ENCODE peak calls at places on chromosomes 5 and 9, in ten cellular contexts. Q is activated naive CD8-positive, alpha-beta T cell treated with anti-CD3 and anti-CD28 coated beads, Interleukin-2, amount 50 U/mL, for 24 hours; S is CD8-positive, alpha-beta T cell; N is stimulated activated CD4-positive, alpha-beta T cell treated with anti-CD3 and anti-CD28 coated beads, Interleukin-4, amount 100 ng/mL, for 1 hour; U is tibial artery; K is activated CD4-positive, alpha-beta T cell treated with anti-CD3 and anti-CD28 coated beads, Interleukin-2, amount 10 ng/mL, durations not matched to agents 7 days and 5 days; P is HCT116; F is KBM-7; Z is HTR-8/SVneo; V is EL. R is an unnamed sample.

GRCh38 chr9:32431940-32432555 is 47.6 kb downstream of the ACO1 start:
- DNase-seq in K (peak), V (peak), U (no peak), N (peak), Q (peak), S (peak), Z (no peak), F (peak), P (peak), R (peak)

GRCh38 chr5:65722575-65723424 is 795 bp downstream of the NLN start:
- DNase-seq in Q (no peak), P (peak), K (peak), V (peak), Z (peak), U (no peak), F (peak), S (no peak), N (no peak), R (peak)

GRCh38 chr5:168057905-168058304 is 233.5 kb upstream of the WWC1 start:
- DNase-seq in Z (no peak), S (no peak), U (no peak), P (no peak), F (no peak), Q (no peak), K (no peak), N (no peak), V (no peak), R (no peak)

GRCh38 chr5:168328804-168329203 is 37.4 kb downstream of the WWC1 start:
- DNase-seq in S (no peak), Q (no peak), F (peak), U (peak), V (no peak), P (no peak), Z (no peak), N (no peak), K (no peak), R (no peak)

GRCh38 chr9:89812556-89813181 is 207.9 kb downstream of the GADD45G start:
- DNase-seq in F (no peak), N (no peak), Z (no peak), V (no peak), Q (no peak), P (no peak), U (no peak), K (no peak), S (no peak), R (no peak)

GRCh38 chr5:149452665-149453617 is 73.8 kb upstream of the IL17B start:
- DNase-seq in K (no peak), N (no peak), S (no peak), F (no peak), P (no peak), V (peak), U (peak), Z (peak), Q (no peak), R (peak)

GRCh38 chr5:44365351-44365750 is 23.9 kb downstream of the FGF10 start:
- DNase-seq in V (no peak), N (no peak), K (no peak), Q (no peak), P (no peak), U (no peak), S (no peak), Z (no peak), F (no peak), R (no peak)

GRCh38 chr5:50744761-50745160 is 78.3 kb downstream of the PARP8 start:
- DNase-seq in S (no peak), K (no peak), P (no peak), V (peak), Z (peak), Q (no peak), F (peak), U (no peak), N (no peak), R (no peak)

GRCh38 chr5:140224658-140225057 is 49.7 kb downstream of the CYSTM1 start:
- DNase-seq in Z (no peak), K (no peak), P (no peak), Q (no peak), N (no peak), U (no peak), V (no peak), S (no peak), F (no peak), R (no peak)

GRCh38 chr9:29556317-29556716 is 1983.0 kb upstream of the C9orf72 start:
- DNase-seq in F (peak), Z (no peak), Q (no peak), U (no peak), P (no peak), K (no peak), V (peak), S (no peak), N (no peak), R (peak)

GRCh38 chr9:111965566-111966019 is 69.0 kb downstream of the UGCG start:
- DNase-seq in K (no peak), Z (peak), P (peak), N (no peak), V (peak), F (no peak), Q (no peak), U (no peak), S (no peak), R (peak)

GRCh38 chr5:7015586-7016256 is 302.5 kb downstream of the TENT4A start:
- DNase-seq in P (no peak), Q (no peak), F (peak), V (no peak), K (no peak), N (no peak), Z (no peak), S (no peak), U (no peak), R (no peak)

GRCh38 chr9:113452206-113452605 is 11.3 kb upstream of the RGS3 start:
- DNase-seq in N (no peak), F (no peak), Q (no peak), S (no peak), K (no peak), P (no peak), V (no peak), Z (no peak), U (no peak), R (no peak)

GRCh38 chr5:180988011-180988410 is 635 bp upstream of the BTNL3 start:
- DNase-seq in U (no peak), K (no peak), F (no peak), P (no peak), N (no peak), V (no peak), Z (no peak), S (no peak), Q (no peak), R (no peak)

GRCh38 chr5:10635257-10635860 is 71.5 kb downstream of the ANKRD33B start:
- DNase-seq in F (peak), K (peak), V (peak), Q (peak), S (peak), U (no peak), P (peak), Z (peak), N (peak), R (peak)

GRCh38 chr5:153469423-153469822 is 21.0 kb upstream of the GRIA1 start:
- DNase-seq in S (no peak), V (no peak), Z (no peak), K (no peak), P (no peak), U (no peak), N (no peak), Q (no peak), F (no peak), R (no peak)

GRCh38 chr9:133170716-133171115 is 7.0 kb upstream of the GBGT1 start:
- DNase-seq in U (no peak), N (no peak), S (no peak), P (no peak), Q (no peak), V (no peak), F (no peak), K (no peak), Z (no peak), R (no peak)

GRCh38 chr5:83474986-83475385 is 3.4 kb downstream of the VCAN start:
- DNase-seq in S (no peak), V (peak), U (peak), N (no peak), P (no peak), Z (no peak), F (no peak), Q (no peak), K (no peak), R (no peak)

GRCh38 chr5:40223884-40224402 is 455.8 kb upstream of the PTGER4 start:
- DNase-seq in P (no peak), K (peak), V (peak), F (no peak), U (no peak), S (no peak), Q (peak), N (peak), Z (peak), R (peak)

GRCh38 chr5:36373527-36374086 is 71.9 kb upstream of the RANBP3L start:
- DNase-seq in U (peak), F (peak), S (no peak), P (no peak), Z (peak), Q (no peak), N (no peak), V (peak), K (no peak), R (peak)

R was measured in RWPE1.